ENCODE peak calls at places on chromosome 21, in ten cellular contexts. F is left ventricle myocardium inferior, K is aorta, A is NT2/D1, D is PC-9, I is stomach, X is psoas muscle, Y is HepG2, U is fibroblast of lung, G is tibial nerve. H is an unnamed sample. For H3K9me3 and H3K4me1, the result is how much of the 10 kb centered on the place peaks cover.

GRCh38 chr21:26966360-26966977 is 419 bp downstream of the ADAMTS5 start:
- DNase-seq in F (no peak), K (peak), A (no peak), D (no peak), I (no peak), X (no peak), Y (no peak), U (peak), G (no peak), H (no peak)

GRCh38 chr21:33478858-33479678 is 706 bp downstream of the TMEM50B start:
- DNase-seq in F (no peak), K (peak), A (no peak), D (peak), I (peak), X (peak), Y (peak), U (peak), G (no peak), H (no peak)

GRCh38 chr21:29434081-29434480 is 135.4 kb downstream of the BACH1 start:
- DNase-seq in F (no peak), K (no peak), A (no peak), D (no peak), I (no peak), X (no peak), Y (no peak), U (no peak), G (no peak), H (no peak)

GRCh38 chr21:15848632-15849031 is 118.8 kb downstream of the USP25 start:
- DNase-seq in F (no peak), K (no peak), A (no peak), D (no peak), I (no peak), X (no peak), Y (no peak), U (peak), G (no peak), H (no peak)

GRCh38 chr21:34141373-34141772 is 68.0 kb downstream of the MRPS6 start:
- DNase-seq in F (no peak), K (no peak), A (no peak), D (no peak), I (no peak), X (no peak), Y (no peak), U (no peak), G (no peak), H (no peak)

GRCh38 chr21:31173881-31174555 is 135.7 kb upstream of the KRTAP19-8 start:
- DNase-seq in F (peak), K (peak), A (no peak), D (no peak), I (peak), X (no peak), Y (no peak), U (no peak), G (no peak), H (no peak)

GRCh38 chr21:34180826-34181359 is 107.5 kb downstream of the MRPS6 start:
- DNase-seq in F (no peak), K (no peak), A (no peak), D (no peak), I (no peak), X (no peak), Y (peak), U (no peak), G (no peak), H (no peak)

GRCh38 chr21:32554832-32555436 is 30.4 kb downstream of the TCP10L start:
- DNase-seq in F (no peak), K (no peak), A (no peak), D (no peak), I (no peak), X (no peak), Y (no peak), U (no peak), G (no peak), H (no peak)

GRCh38 chr21:30426732-30427131 is 1.0 kb upstream of the KRTAP13-3 start:
- DNase-seq in F (no peak), K (no peak), A (peak), D (no peak), I (no peak), X (no peak), Y (no peak), U (no peak), G (no peak), H (no peak)

GRCh38 chr21:26850116-26850643 is 5.0 kb upstream of the ADAMTS1 start:
- DNase-seq in F (no peak), K (no peak), A (peak), D (no peak), I (no peak), X (no peak), Y (peak), U (peak), G (no peak), H (no peak)

GRCh38 chr21:31279214-31279613 is 64.8 kb downstream of the TIAM1 start:
- DNase-seq in F (no peak), K (no peak), A (no peak), D (no peak), I (no peak), X (no peak), Y (no peak), U (no peak), G (no peak), H (no peak)

GRCh38 chr21:34926784-34927548 is 122.1 kb downstream of the RUNX1 start:
- DNase-seq in F (no peak), K (no peak), A (no peak), D (no peak), I (no peak), X (no peak), Y (peak), U (peak), G (no peak), H (no peak)

GRCh38 chr21:36725793-36726386 is 27.0 kb downstream of the SIM2 start:
- DNase-seq in F (no peak), K (no peak), A (no peak), D (no peak), I (peak), X (no peak), Y (no peak), U (no peak), G (no peak), H (no peak)

GRCh38 chr21:10418649-10419048 is 102.7 kb upstream of the TPTE start:
- DNase-seq in F (no peak), K (no peak), A (no peak), D (no peak), I (no peak), X (no peak), Y (no peak), U (no peak), G (no peak), H (no peak)
- H3K9me3 ChIP-seq in F (under half), K (under half), A (under half), D (under half), I (half or more), X (under half), Y (half or more), U (under half), G (under half), H (under half)

DNA sequence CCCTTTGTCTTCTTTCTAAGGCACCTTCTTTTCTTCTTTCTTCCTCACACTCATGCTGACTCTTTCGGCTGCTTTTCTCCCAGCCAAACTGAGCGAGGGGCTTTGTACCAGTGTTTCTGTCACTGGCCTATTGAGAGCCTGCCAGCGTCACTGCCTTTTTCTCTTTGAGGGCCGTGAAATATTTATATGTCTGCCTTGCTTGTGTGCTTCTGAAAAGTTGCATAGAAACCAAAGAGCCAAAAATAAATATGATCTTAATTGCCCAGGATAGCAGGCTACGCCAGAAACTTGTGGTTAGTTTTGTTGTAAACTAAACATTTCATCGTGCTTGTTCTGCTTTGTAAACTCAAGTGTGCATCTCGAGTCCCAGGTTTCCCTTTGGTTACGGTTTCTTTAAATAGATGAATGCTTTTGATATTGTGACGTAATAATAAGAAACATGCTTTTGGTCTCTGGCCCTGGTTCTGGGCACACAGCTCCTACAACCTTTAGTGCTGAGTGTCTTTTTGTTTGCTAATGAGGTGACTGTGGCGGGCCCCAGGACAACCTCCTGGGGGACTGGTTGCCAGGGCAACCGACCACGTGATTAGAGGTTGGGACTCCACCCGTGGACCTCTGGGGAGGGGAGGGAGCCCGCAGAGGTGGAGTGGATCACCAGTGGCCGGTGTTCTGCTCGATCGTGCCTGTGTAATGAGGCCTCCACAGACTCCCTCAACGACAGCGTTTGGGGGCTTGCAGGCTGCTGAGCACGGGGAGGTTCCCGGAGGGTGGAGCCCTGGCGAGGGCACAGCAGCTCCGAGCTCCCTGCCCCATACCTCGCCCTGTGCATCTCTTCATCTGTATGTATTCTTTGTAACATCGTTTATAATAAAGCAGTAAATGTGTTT is 10.9 kb downstream of the SLC37A1 start:
- DNase-seq in F (peak), K (peak), A (no peak), D (no peak), I (peak), X (peak), Y (peak), U (peak), G (peak), H (no peak)
- H3K4me1 ChIP-seq in F (under half), K (under half), A (under half), D (under half), I (under half), X (under half), Y (under half), U (under half), G (under half), H (under half)

DNA sequence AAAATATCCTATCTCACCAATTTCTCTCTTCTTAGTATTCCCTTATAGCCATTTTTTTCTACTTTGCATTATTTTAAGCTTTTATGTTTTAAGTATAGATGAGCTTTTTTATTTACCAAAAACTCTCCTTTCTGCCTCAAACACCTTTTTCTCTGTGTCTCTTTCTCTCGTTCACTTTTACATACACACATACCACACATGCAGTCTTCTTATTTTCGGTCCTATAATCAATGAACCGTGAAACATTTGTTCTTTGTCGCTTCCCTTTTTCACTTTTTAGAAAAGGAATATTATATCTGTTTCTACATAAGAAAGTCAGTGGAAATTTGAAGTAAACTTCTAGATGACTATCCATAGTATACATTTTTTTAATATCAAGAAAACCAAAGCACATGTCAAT is 183.2 kb downstream of the MRPL39 start:
- DNase-seq in F (no peak), K (no peak), A (no peak), D (no peak), I (no peak), X (no peak), Y (no peak), U (no peak), G (no peak), H (no peak)
- H3K4me3 ChIP-seq in F (no peak), K (no peak), A (no peak), D (no peak), I (no peak), X (no peak), Y (no peak), U (no peak), G (no peak), H (no peak)

GRCh38 chr21:10464975-10465374 is 56.4 kb upstream of the TPTE start:
- DNase-seq in F (no peak), K (no peak), A (no peak), D (no peak), I (no peak), X (no peak), Y (no peak), U (no peak), G (no peak), H (no peak)
- H3K9me3 ChIP-seq in F (under half), K (under half), A (under half), D (under half), I (under half), X (under half), Y (half or more), U (under half), G (under half), H (under half)

DNA sequence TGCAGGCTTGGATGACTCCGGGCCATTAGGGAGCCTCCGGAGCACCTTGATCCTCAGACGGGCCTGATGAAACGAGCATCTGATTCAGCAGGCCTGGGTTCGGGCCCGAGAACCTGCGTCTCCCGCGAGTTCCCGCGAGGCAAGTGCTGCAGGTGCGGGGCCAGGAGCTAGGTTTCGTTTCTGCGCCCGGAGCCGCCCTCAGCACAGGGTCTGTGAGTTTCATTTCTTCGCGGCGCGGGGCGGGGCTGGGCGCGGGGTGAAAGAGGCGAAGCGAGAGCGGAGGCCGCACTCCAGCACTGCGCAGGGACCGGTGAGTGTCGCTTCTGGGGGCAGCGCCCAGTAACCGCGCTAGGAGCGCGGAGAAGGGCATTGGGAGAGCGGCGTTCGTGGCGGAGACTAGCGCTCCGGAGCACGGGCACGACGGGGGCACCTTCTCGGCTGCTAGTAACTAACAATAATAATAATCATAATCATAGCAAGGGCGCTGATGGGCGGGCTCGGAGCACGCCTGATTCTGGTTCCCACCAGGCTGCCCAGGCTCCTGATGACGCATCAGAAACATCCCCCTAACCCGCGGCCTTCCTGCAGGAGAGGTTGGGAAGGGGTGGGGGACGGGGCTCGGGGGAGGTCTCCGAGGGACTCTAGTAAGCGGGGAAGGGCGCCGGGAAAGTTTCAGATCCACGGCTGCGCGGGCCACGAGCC is at the start of gene MX1:
- DNase-seq in F (peak), K (peak), A (no peak), D (peak), I (peak), X (peak), Y (peak), U (peak), G (peak), H (no peak)
- H3K4me1 ChIP-seq in F (under half), K (under half), A (under half), D (under half), I (under half), X (under half), Y (under half), U (under half), G (under half), H (under half)

GRCh38 chr21:39552856-39553255 is 59.9 kb upstream of the B3GALT5 start:
- DNase-seq in F (no peak), K (no peak), A (no peak), D (no peak), I (no peak), X (no peak), Y (no peak), U (no peak), G (no peak), H (no peak)
- H3K4me3 ChIP-seq in F (no peak), K (no peak), A (no peak), D (no peak), I (no peak), X (no peak), Y (no peak), U (no peak), G (no peak), H (no peak)

GRCh38 chr21:10641107-10641506 is 119.7 kb downstream of the TPTE start:
- DNase-seq in F (no peak), K (no peak), A (no peak), D (no peak), I (no peak), X (no peak), Y (no peak), U (no peak), G (no peak), H (no peak)
- H3K9me3 ChIP-seq in F (half or more), K (under half), A (under half), D (under half), I (half or more), X (under half), Y (half or more), U (under half), G (under half), H (under half)

H was measured in iPS DF 6.9.